ENCODE peak calls at places on chromosomes 16 and 17, in five cellular contexts. One of them, this sample, is unnamed.

GRCh38 chr17:55571095-55571494 is 59.8 kb upstream of the SMIM36 start:
- DNase-seq in SK-N-SH: no peak
- DNase-seq in HepG2: no peak
- DNase-seq in K562: no peak
- DNase-seq in IMR-90: peak
- DNase-seq in this sample: no peak

GRCh38 chr16:19291459-19291858 is 5.9 kb downstream of the CLEC19A start:
- DNase-seq in K562: no peak
- DNase-seq in IMR-90: no peak
- DNase-seq in HepG2: no peak
- DNase-seq in SK-N-SH: no peak
- DNase-seq in this sample: no peak

GRCh38 chr16:14366974-14367707 is 262.9 kb downstream of the PARN start:
- DNase-seq in HepG2: no peak
- DNase-seq in SK-N-SH: no peak
- DNase-seq in K562: no peak
- DNase-seq in IMR-90: no peak
- DNase-seq in this sample: no peak

GRCh38 chr17:7078711-7079110 is 1.3 kb downstream of the CLEC10A start:
- DNase-seq in SK-N-SH: no peak
- DNase-seq in HepG2: no peak
- DNase-seq in IMR-90: no peak
- DNase-seq in K562: no peak
- DNase-seq in this sample: no peak

GRCh38 chr16:12898556-12898955 is 2.8 kb upstream of the SHISA9 start:
- DNase-seq in IMR-90: no peak
- DNase-seq in K562: no peak
- DNase-seq in SK-N-SH: no peak
- DNase-seq in HepG2: no peak
- DNase-seq in this sample: no peak

GRCh38 chr17:72556944-72557826 is 436.4 kb downstream of the SOX9 start:
- DNase-seq in HepG2: peak
- DNase-seq in SK-N-SH: peak
- DNase-seq in K562: peak
- DNase-seq in IMR-90: peak
- DNase-seq in this sample: no peak

GRCh38 chr17:72998343-72998742 is 94.1 kb downstream of the SLC39A11 start:
- DNase-seq in IMR-90: no peak
- DNase-seq in SK-N-SH: no peak
- DNase-seq in K562: no peak
- DNase-seq in HepG2: no peak
- DNase-seq in this sample: no peak

GRCh38 chr16:17404903-17405691 is 65.7 kb downstream of the XYLT1 start:
- DNase-seq in SK-N-SH: peak
- DNase-seq in HepG2: no peak
- DNase-seq in IMR-90: peak
- DNase-seq in K562: no peak
- DNase-seq in this sample: no peak

GRCh38 chr16:85607331-85607765 is 5.8 kb upstream of the GSE1 start:
- DNase-seq in HepG2: no peak
- DNase-seq in IMR-90: no peak
- DNase-seq in K562: peak
- DNase-seq in SK-N-SH: peak
- DNase-seq in this sample: no peak

DNA sequence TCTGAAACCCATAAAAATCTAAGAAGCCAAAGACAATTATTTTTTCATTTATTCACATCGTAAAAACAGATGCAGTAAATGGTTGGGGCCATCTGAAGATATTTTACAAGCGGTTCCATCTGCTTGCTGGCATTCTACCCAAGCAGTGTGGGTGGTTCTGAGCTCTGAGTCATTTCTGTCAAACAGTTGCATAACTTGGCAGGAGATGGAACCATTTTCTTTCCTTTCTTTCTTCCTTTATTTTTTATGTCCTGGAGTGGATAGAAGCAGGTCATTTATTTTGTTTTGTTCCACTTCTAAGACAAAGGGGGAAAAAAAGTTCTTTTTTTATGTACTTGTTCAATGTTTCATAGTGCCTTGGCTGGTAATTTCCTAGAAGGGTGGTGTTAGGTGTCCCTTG is 1151.9 kb upstream of the GOT2 start:
- DNase-seq in HepG2: no peak
- DNase-seq in SK-N-SH: no peak
- DNase-seq in IMR-90: peak
- DNase-seq in K562: no peak
- DNase-seq in this sample: no peak
- TF ChIP-seq MXI1 in HepG2: no peak
- TF ChIP-seq MXI1 in SK-N-SH: no peak
- TF ChIP-seq MXI1 in IMR-90: no peak
- TF ChIP-seq MXI1 in K562: no peak
- TF ChIP-seq MXI1 in this sample: no peak

GRCh38 chr17:81035389-81036127 is 607 bp downstream of the BAIAP2 start:
- DNase-seq in SK-N-SH: no peak
- DNase-seq in HepG2: no peak
- DNase-seq in K562: no peak
- DNase-seq in IMR-90: no peak
- DNase-seq in this sample: no peak
- TF ChIP-seq MXI1 in SK-N-SH: peak
- TF ChIP-seq MXI1 in HepG2: no peak
- TF ChIP-seq MXI1 in K562: no peak
- TF ChIP-seq MXI1 in IMR-90: no peak
- TF ChIP-seq MXI1 in this sample: no peak

DNA sequence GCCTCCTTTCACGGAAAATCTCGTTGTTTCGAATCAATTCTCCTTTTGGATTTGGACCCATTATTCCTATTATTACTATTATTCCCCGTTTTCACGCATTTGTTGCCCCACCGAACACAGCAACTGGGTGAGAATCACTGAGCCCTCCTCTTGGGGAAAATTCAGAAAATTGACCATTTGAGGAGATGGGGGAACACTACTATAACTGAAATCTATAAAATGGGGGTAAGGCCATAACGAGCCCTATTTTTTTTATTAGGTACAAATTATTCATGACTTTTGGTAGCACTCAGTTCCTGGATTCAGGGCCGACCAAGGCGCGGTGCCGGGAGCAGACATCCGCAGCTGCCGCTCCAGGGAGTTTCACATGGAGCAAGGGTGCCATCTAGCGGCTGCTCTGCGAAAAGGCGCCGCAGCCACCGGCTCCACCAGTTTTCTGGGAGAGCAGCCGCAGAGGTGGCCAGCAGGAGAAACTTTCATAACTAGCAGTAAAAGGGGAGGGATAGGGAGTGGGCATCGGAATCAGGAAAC is 3.3 kb upstream of the HOXB8 start:
- DNase-seq in SK-N-SH: peak
- DNase-seq in IMR-90: peak
- DNase-seq in K562: peak
- DNase-seq in HepG2: peak
- DNase-seq in this sample: no peak
- TF ChIP-seq MXI1 in SK-N-SH: no peak
- TF ChIP-seq MXI1 in IMR-90: peak
- TF ChIP-seq MXI1 in K562: no peak
- TF ChIP-seq MXI1 in HepG2: no peak
- TF ChIP-seq MXI1 in this sample: no peak

DNA sequence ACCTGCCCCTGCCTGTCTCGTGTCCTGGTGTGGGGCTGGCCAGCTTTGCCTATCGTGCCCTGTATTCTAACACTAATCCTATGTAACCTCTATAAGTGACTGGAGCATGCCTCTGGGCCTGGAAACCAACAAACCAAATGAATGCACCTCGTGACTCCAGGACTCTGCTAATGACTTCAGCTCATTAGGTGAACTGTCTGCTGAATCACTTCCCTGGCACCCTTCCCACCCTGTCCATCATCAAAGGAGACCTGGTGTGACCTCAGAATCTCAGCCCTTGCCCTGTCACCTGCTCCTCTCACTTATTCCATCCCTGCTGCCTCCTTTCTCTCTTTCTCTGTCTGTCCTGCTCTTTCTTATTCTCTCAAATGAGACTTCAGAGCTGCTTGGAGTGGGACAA is 322.4 kb downstream of the CBLN1 start:
- DNase-seq in K562: no peak
- DNase-seq in HepG2: no peak
- DNase-seq in SK-N-SH: no peak
- DNase-seq in IMR-90: no peak
- DNase-seq in this sample: no peak
- TF ChIP-seq MXI1 in K562: no peak
- TF ChIP-seq MXI1 in HepG2: no peak
- TF ChIP-seq MXI1 in SK-N-SH: no peak
- TF ChIP-seq MXI1 in IMR-90: no peak
- TF ChIP-seq MXI1 in this sample: no peak

DNA sequence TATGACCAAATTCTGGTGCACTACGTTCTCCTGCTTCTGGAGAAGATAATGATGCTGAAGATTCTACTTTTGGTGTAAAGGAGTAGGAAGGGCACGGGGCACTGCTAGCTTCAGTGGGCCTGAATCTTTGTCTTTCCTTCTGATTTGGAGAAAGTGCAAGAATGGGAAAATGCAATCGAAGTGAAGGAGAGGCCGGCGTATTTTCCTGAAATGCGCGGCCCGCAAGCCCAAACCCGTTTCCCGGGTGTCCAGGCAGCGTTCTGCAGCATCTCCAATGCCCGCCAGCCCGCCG is 372 bp upstream of the NDE1 start:
- DNase-seq in IMR-90: no peak
- DNase-seq in HepG2: no peak
- DNase-seq in K562: no peak
- DNase-seq in SK-N-SH: no peak
- DNase-seq in this sample: no peak
- TF ChIP-seq MXI1 in IMR-90: no peak
- TF ChIP-seq MXI1 in HepG2: no peak
- TF ChIP-seq MXI1 in K562: no peak
- TF ChIP-seq MXI1 in SK-N-SH: no peak
- TF ChIP-seq MXI1 in this sample: no peak

GRCh38 chr16:73232555-73233422 is 184.9 kb upstream of the ZFHX3 start:
- DNase-seq in HepG2: peak
- DNase-seq in SK-N-SH: peak
- DNase-seq in K562: no peak
- DNase-seq in IMR-90: peak
- DNase-seq in this sample: no peak
- TF ChIP-seq MXI1 in HepG2: no peak
- TF ChIP-seq MXI1 in SK-N-SH: peak
- TF ChIP-seq MXI1 in K562: no peak
- TF ChIP-seq MXI1 in IMR-90: peak
- TF ChIP-seq MXI1 in this sample: no peak

GRCh38 chr17:4176803-4177472 is 33.9 kb downstream of the CYB5D2 start:
- DNase-seq in SK-N-SH: no peak
- DNase-seq in K562: no peak
- DNase-seq in HepG2: no peak
- DNase-seq in IMR-90: no peak
- DNase-seq in this sample: no peak

GRCh38 chr17:4173771-4174170 is 30.8 kb downstream of the CYB5D2 start:
- DNase-seq in K562: no peak
- DNase-seq in SK-N-SH: no peak
- DNase-seq in IMR-90: no peak
- DNase-seq in HepG2: no peak
- DNase-seq in this sample: no peak

GRCh38 chr17:4174556-4174955 is 31.6 kb downstream of the CYB5D2 start:
- DNase-seq in K562: no peak
- DNase-seq in SK-N-SH: no peak
- DNase-seq in HepG2: no peak
- DNase-seq in IMR-90: no peak
- DNase-seq in this sample: no peak

GRCh38 chr17:4177732-4178131 is 34.7 kb downstream of the CYB5D2 start:
- DNase-seq in HepG2: no peak
- DNase-seq in IMR-90: no peak
- DNase-seq in SK-N-SH: no peak
- DNase-seq in K562: no peak
- DNase-seq in this sample: no peak

GRCh38 chr17:4175921-4176802 is 33.2 kb downstream of the CYB5D2 start:
- DNase-seq in HepG2: no peak
- DNase-seq in K562: no peak
- DNase-seq in IMR-90: peak
- DNase-seq in SK-N-SH: no peak
- DNase-seq in this sample: no peak
- TF ChIP-seq MXI1 in HepG2: no peak
- TF ChIP-seq MXI1 in K562: no peak
- TF ChIP-seq MXI1 in IMR-90: no peak
- TF ChIP-seq MXI1 in SK-N-SH: no peak
- TF ChIP-seq MXI1 in this sample: no peak

GRCh38 chr16:672851-673250 is 2.6 kb upstream of the RHBDL1 start:
- DNase-seq in HepG2: no peak
- DNase-seq in K562: no peak
- DNase-seq in IMR-90: no peak
- DNase-seq in SK-N-SH: no peak
- DNase-seq in this sample: no peak
- TF ChIP-seq MXI1 in HepG2: no peak
- TF ChIP-seq MXI1 in K562: no peak
- TF ChIP-seq MXI1 in IMR-90: no peak
- TF ChIP-seq MXI1 in SK-N-SH: no peak
- TF ChIP-seq MXI1 in this sample: no peak

This sample was measured in GM12878.